ENCODE peak calls at places on chromosomes 1 and 21, in eight cellular contexts. Q is GM23248; H is CD4-positive, alpha-beta T cell; I is effector memory CD4-positive, alpha-beta T cell; U is foreskin keratinocyte; N is CD8-positive, alpha-beta T cell; J is breast epithelium; F is endodermal cell. X is an unnamed sample.

GRCh38 chr1:234722904-234723588 is 113.1 kb upstream of the IRF2BP2 start:
- DNase-seq in Q (peak; percentile 97), H (peak; percentile 38), I (peak; percentile 34), U (peak; percentile 97), N (peak; percentile 74), J (peak; percentile 66), F (peak; percentile 60), X (no peak)

GRCh38 chr1:236425031-236425663 is 31.1 kb downstream of the EDARADD start:
- DNase-seq in Q (no peak), H (no peak), I (no peak), U (no peak), N (peak; percentile 23), J (no peak), F (peak; percentile 63), X (peak; percentile 30)

GRCh38 chr1:73205294-73205973 is 923.1 kb upstream of the NEGR1 start:
- DNase-seq in Q (no peak), H (no peak), I (no peak), U (no peak), N (no peak), J (no peak), F (peak; percentile 73), X (peak; percentile 44)

GRCh38 chr1:150152772-150153461 is 3.2 kb downstream of the PLEKHO1 start:
- DNase-seq in Q (peak; percentile 81), H (no peak), I (no peak), U (no peak), N (no peak), J (no peak), F (no peak), X (no peak)

GRCh38 chr1:27342391-27342777 is 562 bp downstream of the SYTL1 start:
- DNase-seq in Q (no peak), H (no peak), I (no peak), U (no peak), N (peak; percentile 49), J (peak; percentile 38), F (peak; percentile 58), X (no peak)

GRCh38 chr1:149965440-149965839 is 28.8 kb upstream of the MTMR11 start:
- DNase-seq in Q (no peak), H (no peak), I (no peak), U (no peak), N (no peak), J (no peak), F (no peak), X (no peak)

GRCh38 chr1:1345860-1346500 is 3.2 kb downstream of the DVL1 start:
- DNase-seq in Q (no peak), H (no peak), I (no peak), U (no peak), N (no peak), J (no peak), F (no peak), X (no peak)

GRCh38 chr1:24868016-24868875 is 61.8 kb downstream of the RUNX3 start:
- DNase-seq in Q (no peak), H (no peak), I (no peak), U (no peak), N (no peak), J (no peak), F (peak; percentile 35), X (no peak)

GRCh38 chr1:4079815-4080214 is 179.7 kb upstream of the C1orf174 start:
- DNase-seq in Q (no peak), H (no peak), I (no peak), U (no peak), N (no peak), J (peak; percentile 30), F (no peak), X (no peak)

GRCh38 chr1:41371630-41372599 is 10.7 kb downstream of the FOXO6 start:
- DNase-seq in Q (no peak), H (no peak), I (no peak), U (no peak), N (no peak), J (no peak), F (peak; percentile 93), X (peak; percentile 97)

GRCh38 chr1:15678578-15678977 is 5.5 kb upstream of the PLEKHM2 start:
- DNase-seq in Q (peak; percentile 77), H (no peak), I (no peak), U (peak; percentile 98), N (no peak), J (no peak), F (peak; percentile 70), X (peak; percentile 65)

GRCh38 chr1:85936470-85936869 is 220.1 kb downstream of the COL24A1 start:
- DNase-seq in Q (no peak), H (no peak), I (no peak), U (no peak), N (no peak), J (no peak), F (no peak), X (no peak)

GRCh38 chr21:29133241-29133640 is 2.8 kb downstream of the MAP3K7CL start:
- DNase-seq in Q (no peak), H (no peak), I (no peak), U (no peak), N (no peak), J (no peak), F (no peak), X (no peak)

GRCh38 chr1:174999216-174999925 is 376 bp upstream of the CACYBP start:
- DNase-seq in Q (peak; percentile 100), H (peak; percentile 96), I (peak; percentile 97), U (peak; percentile 99), N (peak; percentile 97), J (peak; percentile 96), F (peak; percentile 99), X (peak; percentile 99)

GRCh38 chr1:215517441-215517891 is 49.6 kb upstream of the KCTD3 start:
- DNase-seq in Q (peak; percentile 77), H (no peak), I (no peak), U (peak; percentile 67), N (no peak), J (no peak), F (peak; percentile 73), X (peak; percentile 53)

GRCh38 chr1:220680085-220680687 is 10.0 kb upstream of the C1orf115 start:
- DNase-seq in Q (peak; percentile 53), H (no peak), I (no peak), U (peak; percentile 22), N (no peak), J (no peak), F (peak; percentile 64), X (peak; percentile 77)

GRCh38 chr1:17922833-17923232 is 167.7 kb downstream of the ACTL8 start:
- DNase-seq in Q (peak; percentile 62), H (no peak), I (no peak), U (no peak), N (no peak), J (no peak), F (peak; percentile 84), X (peak; percentile 84)

GRCh38 chr1:211543003-211543402 is 36.0 kb downstream of the SLC30A1 start:
- DNase-seq in Q (no peak), H (no peak), I (no peak), U (no peak), N (no peak), J (no peak), F (no peak), X (no peak)

GRCh38 chr1:63662846-63663245 is 69.6 kb downstream of the PGM1 start:
- DNase-seq in Q (peak; percentile 64), H (no peak), I (no peak), U (peak; percentile 95), N (no peak), J (no peak), F (peak; percentile 75), X (peak; percentile 39)

GRCh38 chr1:118902299-118903270 is 85.6 kb downstream of the TBX15 start:
- DNase-seq in Q (peak; percentile 83), H (no peak), I (no peak), U (no peak), N (no peak), J (no peak), F (no peak), X (no peak)

GRCh38 chr1:31955917-31956736 is 18.0 kb upstream of the PTP4A2 start:
- DNase-seq in Q (peak; percentile 99), H (peak; percentile 64), I (peak; percentile 70), U (peak; percentile 99), N (peak; percentile 78), J (peak; percentile 70), F (peak; percentile 87), X (peak; percentile 68)

DNA sequence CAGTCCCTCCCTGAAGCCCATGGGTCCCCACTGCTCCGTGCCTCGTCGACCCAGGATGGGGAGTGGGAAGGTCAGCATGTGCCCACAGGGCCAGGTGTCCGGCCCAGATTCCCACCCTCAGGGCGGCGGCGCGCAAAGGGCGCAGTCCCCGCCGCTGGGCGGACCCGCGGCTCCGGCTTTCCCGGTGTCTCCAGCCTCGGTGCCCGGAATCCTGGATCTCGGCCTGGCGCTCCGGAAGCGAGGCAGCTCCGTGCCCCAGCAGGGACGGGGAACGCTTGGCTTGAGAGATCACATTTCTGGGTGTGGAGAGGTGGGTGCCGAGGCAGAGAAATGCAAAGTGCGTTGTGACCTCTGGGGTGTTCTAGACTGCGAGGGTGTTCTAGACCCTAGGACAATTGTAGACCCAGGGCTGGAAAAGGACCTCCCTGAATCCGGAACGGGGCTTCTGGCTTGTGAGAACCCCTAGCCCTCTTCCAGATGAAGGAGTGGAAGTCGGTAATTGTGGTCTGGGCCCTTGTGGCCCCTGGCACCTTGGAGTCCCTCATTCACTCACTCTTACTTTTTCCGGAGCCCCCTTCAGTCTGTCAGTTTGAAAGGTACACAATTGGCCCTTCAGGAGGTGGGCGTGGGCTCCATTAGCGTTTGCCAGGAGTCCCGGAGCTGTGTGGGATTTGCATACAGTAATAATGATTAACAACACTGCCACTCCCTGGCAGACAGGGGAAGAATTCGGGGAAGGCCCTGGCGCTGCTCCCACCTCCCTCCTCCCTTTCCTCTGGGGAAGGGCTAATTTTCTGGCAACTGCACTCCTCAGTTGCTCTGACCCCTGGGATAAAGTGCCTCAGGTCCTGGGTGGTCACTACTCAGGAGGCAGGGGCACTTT is 1.7 kb upstream of the KCND3 start:
- DNase-seq in Q (peak; percentile 53), H (no peak), I (no peak), U (peak; percentile 63), N (no peak), J (peak; percentile 75), F (peak; percentile 90), X (peak; percentile 82)
- H3K27ac ChIP-seq in Q (no peak overlapping the region), H (no peak overlapping the region), I (no peak overlapping the region), U (no peak overlapping the region), N (no peak overlapping the region), J (peak overlapping the region; percentile 74), F (no peak overlapping the region), X (no peak overlapping the region)

DNA sequence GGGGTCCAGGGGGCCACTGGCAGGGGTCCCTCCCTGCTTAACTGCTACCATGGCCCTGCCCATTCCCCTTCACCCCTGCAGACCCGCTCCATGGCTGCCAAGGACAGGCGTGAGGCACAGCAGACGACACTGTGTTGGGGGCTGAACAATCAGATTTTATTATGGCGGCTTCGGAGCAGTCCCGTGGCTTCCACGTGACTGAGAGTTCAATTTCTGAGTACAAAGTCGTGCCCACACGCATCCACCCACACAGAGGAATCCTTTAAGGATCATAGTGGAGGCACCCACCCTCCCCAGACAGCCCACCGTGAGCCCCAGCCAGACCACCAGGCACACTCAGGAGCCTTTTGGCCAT is 1.5 kb downstream of the HES5 start:
- DNase-seq in Q (no peak), H (no peak), I (no peak), U (no peak), N (no peak), J (no peak), F (no peak), X (no peak)
- H3K27ac ChIP-seq in Q (no peak overlapping the region), H (no peak overlapping the region), I (no peak overlapping the region), U (no peak overlapping the region), N (no peak overlapping the region), J (peak overlapping the region; percentile 40), F (peak overlapping the region; percentile 57), X (no peak overlapping the region)

GRCh38 chr1:241551759-241552638 is 19.8 kb downstream of the KMO start:
- DNase-seq in Q (no peak), H (peak; percentile 15), I (no peak), U (no peak), N (peak; percentile 42), J (no peak), F (no peak), X (no peak)
- H3K27ac ChIP-seq in Q (no peak overlapping the region), H (peak overlapping the region; percentile 54), I (peak overlapping the region; percentile 47), U (no peak overlapping the region), N (peak overlapping the region; percentile 42), J (no peak overlapping the region), F (no peak overlapping the region), X (no peak overlapping the region)

GRCh38 chr1:212630159-212630900 is 21.8 kb downstream of the ATF3 start:
- DNase-seq in Q (peak; percentile 85), H (peak; percentile 42), I (peak; percentile 29), U (peak; percentile 19), N (peak; percentile 53), J (peak; percentile 59), F (peak; percentile 96), X (peak; percentile 90)
- H3K27ac ChIP-seq in Q (no peak overlapping the region), H (no peak overlapping the region), I (no peak overlapping the region), U (no peak overlapping the region), N (no peak overlapping the region), J (no peak overlapping the region), F (no peak overlapping the region), X (no peak overlapping the region)

X was measured in GM23338.